ENCODE peak calls at places on chromosomes 1 and 21, in four cellular contexts. R is coronary artery, Q is H9, N is tibial artery. W is an unnamed sample.

GRCh38 chr1:59057211-59057694 is 239.6 kb upstream of the FGGY start:
- DNase-seq in N (peak), R (peak), Q (no peak), W (peak)

GRCh38 chr1:27487927-27488522 is 1.9 kb downstream of the WASF2 start:
- DNase-seq in N (no peak), Q (no peak), R (no peak), W (no peak)

GRCh38 chr1:151475175-151475574 is 15.9 kb upstream of the POGZ start:
- DNase-seq in R (no peak), N (no peak), Q (no peak), W (no peak)

GRCh38 chr1:94989398-94989797 is 62.5 kb upstream of the CNN3 start:
- DNase-seq in R (no peak), Q (no peak), N (no peak), W (no peak)

GRCh38 chr1:70855203-70855602 is 192.4 kb downstream of the PTGER3 start:
- DNase-seq in Q (no peak), R (no peak), N (no peak), W (no peak)

GRCh38 chr1:174079796-174080195 is 57.6 kb upstream of the RC3H1 start:
- DNase-seq in Q (no peak), N (no peak), R (no peak), W (no peak)

GRCh38 chr1:218164930-218165686 is 120.0 kb upstream of the RRP15 start:
- DNase-seq in R (no peak), N (no peak), Q (peak), W (no peak)

GRCh38 chr1:213327318-213327667 is 276.3 kb downstream of the RPS6KC1 start:
- DNase-seq in N (peak), R (no peak), Q (no peak), W (no peak)

GRCh38 chr1:108016451-108016920 is 51.5 kb upstream of the VAV3 start:
- DNase-seq in N (no peak), Q (no peak), R (no peak), W (peak)

GRCh38 chr1:223712856-223713494 is 636 bp downstream of the CAPN2 start:
- DNase-seq in R (no peak), N (peak), Q (peak), W (no peak)

GRCh38 chr1:51671527-51672325 is 54.8 kb downstream of the OSBPL9 start:
- DNase-seq in N (no peak), R (no peak), Q (no peak), W (no peak)

GRCh38 chr1:101506541-101507164 is 269.8 kb downstream of the S1PR1 start:
- DNase-seq in Q (no peak), N (no peak), R (no peak), W (peak)

GRCh38 chr1:113388017-113388620 is 2.2 kb upstream of the MAGI3 start:
- DNase-seq in R (no peak), N (no peak), Q (no peak), W (no peak)

GRCh38 chr1:55399385-55399784 is 184.2 kb upstream of the USP24 start:
- DNase-seq in Q (no peak), R (no peak), N (no peak), W (no peak)

GRCh38 chr1:116256875-116257823 is 115.9 kb upstream of the ATP1A1 start:
- DNase-seq in Q (no peak), R (no peak), N (no peak), W (no peak)

GRCh38 chr1:179143332-179143731 is 61.5 kb downstream of the TOR3A start:
- DNase-seq in N (no peak), R (no peak), Q (no peak), W (peak)

GRCh38 chr1:243712890-243713425 is 137.1 kb downstream of the AKT3 start:
- DNase-seq in N (no peak), Q (no peak), R (no peak), W (no peak)

GRCh38 chr1:6257541-6258069 is 3.3 kb downstream of the GPR153 start:
- DNase-seq in N (no peak), Q (no peak), R (no peak), W (no peak)

GRCh38 chr21:25421327-25422028 is 185.8 kb downstream of the MRPL39 start:
- DNase-seq in Q (peak), N (no peak), R (no peak), W (no peak)

GRCh38 chr1:47995306-47996050 is 1.7 kb downstream of the TRABD2B start:
- DNase-seq in N (no peak), Q (peak), R (no peak), W (peak)

GRCh38 chr1:168136709-168137514 is at the start of gene GPR161:
- DNase-seq in Q (peak), N (peak), R (no peak), W (no peak)

DNA sequence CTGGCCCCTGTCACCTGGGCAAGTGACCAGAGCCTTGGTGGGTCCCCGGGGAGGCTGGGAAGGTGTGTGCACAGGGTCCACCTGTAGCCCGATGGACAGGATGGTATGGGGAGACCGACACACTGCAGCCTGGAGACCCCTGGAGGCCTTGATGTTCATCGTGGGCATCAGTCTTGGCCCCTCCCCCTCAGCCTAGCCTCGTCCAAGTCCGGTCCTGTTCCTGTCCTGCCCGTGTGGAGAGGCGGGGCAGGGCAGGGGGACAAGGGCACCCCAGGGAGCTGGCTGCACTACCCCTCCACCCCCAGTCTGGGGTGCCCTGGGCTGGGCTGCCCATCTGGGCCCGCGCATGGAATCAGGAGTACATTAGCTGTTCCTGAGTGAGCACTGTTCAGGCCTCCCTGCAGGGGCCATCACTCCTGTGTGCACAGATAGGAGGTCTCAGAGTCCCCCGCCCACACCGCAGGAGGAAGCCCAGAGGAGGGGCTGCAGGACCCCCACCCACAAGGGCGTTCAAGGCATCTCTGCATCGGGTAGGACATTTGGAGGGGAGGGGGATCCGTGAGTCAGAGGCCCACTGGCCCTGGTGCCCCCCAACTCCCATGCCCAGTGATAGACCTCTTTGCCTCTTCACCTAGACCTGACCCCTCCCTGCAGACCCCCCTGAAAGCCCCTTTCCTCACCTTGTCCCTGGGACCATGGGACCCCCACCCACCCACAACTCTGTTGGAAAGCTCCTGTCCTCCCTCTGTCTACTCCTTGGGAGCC is 63.2 kb downstream of the WNT9A start:
- DNase-seq in R (peak), N (peak), Q (no peak), W (no peak)
- H3K27ac ChIP-seq in R (no peak), N (no peak), Q (no peak), W (peak)

DNA sequence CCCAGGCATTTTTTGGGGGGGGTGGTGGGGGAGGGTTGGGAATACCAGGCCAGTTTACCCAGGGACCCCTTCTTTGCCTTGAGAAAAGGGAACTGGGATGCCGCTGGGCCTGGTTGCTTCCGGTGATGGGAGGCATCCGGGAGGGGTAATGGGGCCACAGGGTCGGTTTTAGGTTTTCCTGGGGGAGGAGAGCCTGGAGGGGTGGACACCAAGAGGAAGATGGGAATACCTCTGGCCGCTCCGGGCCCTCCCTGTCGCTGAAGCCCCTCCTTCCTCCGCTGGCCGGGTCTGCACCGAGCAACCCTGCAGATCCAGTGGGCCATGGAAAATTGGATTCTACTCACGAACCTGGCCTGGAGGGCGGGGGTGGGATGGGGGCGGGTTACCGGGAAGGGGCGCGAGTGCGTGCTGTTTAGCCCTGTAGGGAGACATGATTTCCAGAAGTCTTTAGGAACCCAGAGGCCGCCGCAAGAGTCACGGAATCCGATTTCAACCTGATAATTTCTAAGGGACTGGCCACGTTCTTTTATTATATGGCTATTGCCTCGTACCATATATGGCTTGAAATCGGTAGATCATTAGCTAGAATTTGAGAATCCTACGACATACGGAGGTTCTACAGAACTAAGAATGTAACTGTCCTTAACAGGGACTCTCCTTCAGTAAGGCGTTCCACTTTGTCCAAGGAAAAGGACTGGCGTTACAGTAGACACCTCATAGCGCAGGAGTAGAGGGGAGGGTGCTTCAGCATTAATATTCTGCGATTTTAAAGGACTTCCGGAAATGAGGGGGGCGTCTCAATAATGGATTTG is 768 bp downstream of the AKIRIN1 start:
- DNase-seq in R (peak), N (peak), Q (peak), W (peak)
- TF ChIP-seq CTCF in R (no peak), N (no peak), Q (no peak), W (no peak)

GRCh38 chr1:1232801-1233566 is 947 bp downstream of the B3GALT6 start:
- DNase-seq in Q (no peak), N (no peak), R (no peak), W (no peak)
- H3K27ac ChIP-seq in Q (no peak), N (no peak), R (no peak), W (peak)

GRCh38 chr1:67261646-67262045 is 46.0 kb upstream of the IL12RB2 start:
- DNase-seq in Q (peak), R (no peak), N (no peak), W (no peak)
- TF ChIP-seq CTCF in Q (peak), R (no peak), N (no peak), W (no peak)